ENCODE peak calls at places on chromosomes 7 and 10, in nine cellular contexts. L is right atrium auricular region; M is CD8-positive, alpha-beta T cell; I is mesothelial cell of epicardium; E is GM13976; D is B cell; T is lower lobe of right lung; Z is GM23338; Y is CD4-positive, alpha-beta T cell. Q is an unnamed sample.

GRCh38 chr7:2157473-2158279 is 75.1 kb downstream of the MAD1L1 start:
- DNase-seq in L (peak; percentile 64), M (no peak), I (no peak), E (no peak), D (no peak), T (peak; percentile 69), Z (no peak), Y (no peak), Q (peak; percentile 76)

GRCh38 chr10:110457851-110458582 is 39.7 kb upstream of the DUSP5 start:
- DNase-seq in L (no peak), M (peak; percentile 36), I (no peak), E (no peak), D (peak; percentile 61), T (no peak), Z (no peak), Y (no peak), Q (no peak)

GRCh38 chr10:51010977-51011376 is 63.3 kb upstream of the PRKG1 start:
- DNase-seq in L (no peak), M (no peak), I (no peak), E (peak; percentile 28), D (peak; percentile 46), T (no peak), Z (peak; percentile 71), Y (no peak), Q (peak; percentile 4)

GRCh38 chr10:98684019-98684899 is 237.5 kb upstream of the HPS1 start:
- DNase-seq in L (no peak), M (no peak), I (no peak), E (no peak), D (no peak), T (no peak), Z (no peak), Y (no peak), Q (no peak)

GRCh38 chr7:106487892-106488291 is 173.1 kb downstream of the CCDC71L start:
- DNase-seq in L (no peak), M (no peak), I (no peak), E (no peak), D (no peak), T (no peak), Z (no peak), Y (no peak), Q (no peak)

GRCh38 chr10:19745672-19746071 is 70.6 kb upstream of the PLXDC2 start:
- DNase-seq in L (no peak), M (no peak), I (no peak), E (no peak), D (no peak), T (no peak), Z (no peak), Y (no peak), Q (no peak)

GRCh38 chr10:96043895-96044580 is 655 bp downstream of the CCNJ start:
- DNase-seq in L (peak; percentile 67), M (no peak), I (peak; percentile 34), E (peak; percentile 76), D (peak; percentile 66), T (peak; percentile 73), Z (peak; percentile 59), Y (peak; percentile 17), Q (peak; percentile 51)

GRCh38 chr7:29237483-29237882 is 42.9 kb downstream of the CHN2 start:
- DNase-seq in L (no peak), M (no peak), I (no peak), E (no peak), D (no peak), T (no peak), Z (no peak), Y (no peak), Q (no peak)

GRCh38 chr7:140229591-140230516 is 53.1 kb upstream of the KDM7A start:
- DNase-seq in L (no peak), M (peak; percentile 88), I (no peak), E (peak; percentile 49), D (peak; percentile 86), T (peak; percentile 51), Z (peak; percentile 69), Y (peak; percentile 61), Q (peak; percentile 10)

GRCh38 chr10:3330687-3331086 is 158.1 kb upstream of the PITRM1 start:
- DNase-seq in L (no peak), M (no peak), I (no peak), E (peak; percentile 36), D (no peak), T (peak; percentile 80), Z (no peak), Y (no peak), Q (no peak)

GRCh38 chr7:71659622-71660021 is 527.7 kb downstream of the GALNT17 start:
- DNase-seq in L (no peak), M (no peak), I (no peak), E (no peak), D (no peak), T (no peak), Z (no peak), Y (no peak), Q (no peak)

GRCh38 chr7:91288208-91288824 is 24.1 kb downstream of the FZD1 start:
- DNase-seq in L (no peak), M (no peak), I (no peak), E (peak; percentile 13), D (peak; percentile 39), T (no peak), Z (peak; percentile 89), Y (no peak), Q (peak; percentile 29)

GRCh38 chr7:91285966-91286365 is 21.7 kb downstream of the FZD1 start:
- DNase-seq in L (no peak), M (no peak), I (no peak), E (no peak), D (no peak), T (no peak), Z (no peak), Y (no peak), Q (no peak)

GRCh38 chr7:91289633-91290260 is 25.5 kb downstream of the FZD1 start:
- DNase-seq in L (no peak), M (no peak), I (no peak), E (no peak), D (no peak), T (no peak), Z (no peak), Y (no peak), Q (no peak)

GRCh38 chr7:91286432-91286831 is 22.2 kb downstream of the FZD1 start:
- DNase-seq in L (no peak), M (no peak), I (no peak), E (no peak), D (no peak), T (no peak), Z (peak; percentile 46), Y (no peak), Q (peak; percentile 64)

GRCh38 chr7:91287685-91288084 is 23.5 kb downstream of the FZD1 start:
- DNase-seq in L (no peak), M (no peak), I (no peak), E (no peak), D (no peak), T (no peak), Z (no peak), Y (no peak), Q (peak; percentile 59)
- TF ChIP-seq CTCF in L (no peak), M (no peak), I (no peak), E (no peak), D (no peak), T (no peak), Z (no peak), Y (no peak), Q (peak; percentile 41)

DNA sequence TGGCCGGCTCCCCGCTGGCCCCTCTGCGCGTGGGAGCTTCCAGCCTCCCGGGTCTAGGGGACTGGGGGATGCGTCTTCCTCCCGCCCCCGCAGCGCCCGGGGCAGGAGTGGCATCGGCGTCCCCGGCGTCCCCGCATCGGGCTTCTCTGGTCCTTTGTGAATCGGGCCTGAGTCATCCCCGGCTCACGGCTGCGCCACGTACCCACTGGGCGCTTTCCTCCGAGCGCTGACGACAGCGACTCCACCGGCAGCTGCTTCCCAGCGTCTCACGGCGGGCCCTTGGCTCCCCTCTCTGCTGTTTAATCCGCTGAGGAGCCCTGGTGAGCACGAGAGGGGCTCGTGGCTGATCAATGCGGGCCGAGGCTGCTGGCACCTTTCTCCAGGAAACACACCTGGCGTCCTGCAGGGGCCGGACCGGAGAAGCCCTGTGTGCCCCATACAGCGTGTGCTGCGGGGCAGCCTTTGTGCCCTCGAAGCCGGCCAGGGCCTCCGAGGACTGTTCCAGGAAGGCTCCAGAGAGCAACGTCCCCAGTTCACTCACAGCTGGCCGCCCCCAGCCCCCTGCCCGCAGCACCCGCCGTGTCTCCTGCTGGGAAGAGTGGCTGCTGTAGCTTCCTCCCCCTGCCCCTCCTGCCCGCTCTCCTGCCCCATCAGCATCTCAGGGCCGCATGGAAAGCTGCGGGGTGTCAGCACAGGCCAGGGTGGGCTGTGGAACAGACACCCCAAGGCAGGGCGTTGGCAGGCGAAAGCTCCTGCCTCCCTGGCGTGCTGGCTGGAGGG is 95.5 kb upstream of the DIP2C start:
- DNase-seq in L (peak; percentile 72), M (peak; percentile 37), I (no peak), E (peak; percentile 36), D (no peak), T (peak; percentile 57), Z (peak; percentile 64), Y (no peak), Q (peak; percentile 47)
- TF ChIP-seq CTCF in L (no peak), M (no peak), I (no peak), E (no peak), D (no peak), T (no peak), Z (peak; percentile 9), Y (no peak), Q (no peak)

GRCh38 chr10:5319863-5320262 is 44.9 kb upstream of the UCN3 start:
- DNase-seq in L (no peak), M (no peak), I (no peak), E (no peak), D (no peak), T (no peak), Z (no peak), Y (no peak), Q (no peak)

GRCh38 chr10:5317547-5318107 is 47.1 kb upstream of the UCN3 start:
- DNase-seq in L (no peak), M (peak; percentile 62), I (no peak), E (no peak), D (no peak), T (no peak), Z (no peak), Y (peak; percentile 47), Q (no peak)

GRCh38 chr10:5321273-5321672 is 43.5 kb upstream of the UCN3 start:
- DNase-seq in L (no peak), M (no peak), I (no peak), E (no peak), D (no peak), T (no peak), Z (no peak), Y (no peak), Q (no peak)

GRCh38 chr10:5314866-5315265 is 49.9 kb upstream of the UCN3 start:
- DNase-seq in L (no peak), M (no peak), I (no peak), E (no peak), D (no peak), T (no peak), Z (no peak), Y (no peak), Q (no peak)

DNA sequence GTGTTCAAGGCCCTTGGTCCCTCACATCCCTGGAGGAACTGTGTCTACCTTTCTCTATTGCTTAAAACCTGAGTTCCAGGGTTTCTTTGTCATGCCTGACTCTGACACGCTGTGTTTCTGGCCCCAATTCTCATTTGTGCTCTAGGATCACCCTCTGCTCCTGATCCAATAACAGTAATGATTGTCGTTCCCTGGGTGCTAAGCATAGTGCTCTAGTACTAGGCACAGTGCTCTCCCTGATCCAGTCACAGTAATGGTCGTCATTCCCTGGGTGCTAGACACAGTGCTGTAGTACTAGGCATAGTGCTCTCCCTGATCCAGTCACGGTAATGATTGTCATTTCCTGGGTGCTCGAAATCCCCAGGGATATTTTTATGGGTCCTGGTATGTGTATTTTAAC is 46.6 kb upstream of the UCN3 start:
- DNase-seq in L (no peak), M (no peak), I (no peak), E (no peak), D (no peak), T (no peak), Z (no peak), Y (no peak), Q (no peak)
- TF ChIP-seq CTCF in L (no peak), M (no peak), I (no peak), E (no peak), D (no peak), T (no peak), Z (no peak), Y (no peak), Q (no peak)

GRCh38 chr10:18008989-18009388 is 57.3 kb downstream of the SLC39A12 start:
- DNase-seq in L (no peak), M (no peak), I (no peak), E (no peak), D (no peak), T (no peak), Z (no peak), Y (no peak), Q (no peak)
- TF ChIP-seq CTCF in L (no peak), M (no peak), I (no peak), E (no peak), D (no peak), T (no peak), Z (no peak), Y (no peak), Q (no peak)